ENCODE peak calls at places on chromosomes 11 and 22, in ten cellular contexts. Q, G, H, E, T, K, C, W, Z and B are unnamed samples.

GRCh38 chr11:126755494-126755893 is 245.1 kb downstream of the KIRREL3 start:
- DNase-seq in W (no peak), H (no peak), K (no peak), C (no peak), Z (no peak), Q (no peak), E (no peak), G (no peak), T (no peak), B (no peak)

GRCh38 chr22:22045576-22046335 is 63.2 kb upstream of the TOP3B start:
- DNase-seq in T (no peak), G (no peak), H (no peak), K (no peak), Q (no peak), C (no peak), W (no peak), Z (no peak), E (no peak), B (no peak)

GRCh38 chr11:7254731-7255291 is 3.1 kb downstream of the SYT9 start:
- DNase-seq in K (no peak), Z (no peak), W (no peak), T (no peak), G (no peak), C (no peak), Q (no peak), E (no peak), H (no peak), B (no peak)

GRCh38 chr22:16609548-16610261 is 17.1 kb upstream of the CCT8L2 start:
- DNase-seq in K (no peak), Z (no peak), W (no peak), T (no peak), G (no peak), Q (no peak), E (no peak), C (no peak), H (no peak), B (no peak)

GRCh38 chr11:83659466-83659865 is 373.3 kb upstream of the CCDC90B start:
- DNase-seq in Z (no peak), G (no peak), Q (no peak), E (no peak), W (no peak), T (no peak), H (no peak), K (no peak), C (no peak), B (no peak)

GRCh38 chr22:18152519-18152918 is 2.5 kb downstream of the USP18 start:
- DNase-seq in E (no peak), K (no peak), W (no peak), G (no peak), Z (no peak), C (no peak), Q (no peak), H (no peak), T (no peak), B (peak)

GRCh38 chr22:39364646-39365405 is 15.0 kb downstream of the SYNGR1 start:
- DNase-seq in Z (no peak), H (no peak), Q (no peak), E (no peak), C (no peak), W (no peak), K (no peak), T (no peak), G (no peak), B (no peak)

GRCh38 chr11:15815246-15816209 is 540.8 kb downstream of the SOX6 start:
- DNase-seq in E (no peak), C (no peak), W (no peak), G (peak), H (no peak), Q (no peak), Z (no peak), T (no peak), K (no peak), B (no peak)

GRCh38 chr11:57143459-57143858 is 38.3 kb upstream of the LRRC55 start:
- DNase-seq in Q (no peak), C (no peak), E (no peak), K (no peak), T (no peak), Z (no peak), G (no peak), W (no peak), H (no peak), B (no peak)

GRCh38 chr11:6737872-6738466 is 33.8 kb downstream of the OR2AG2 start:
- DNase-seq in C (no peak), Q (no peak), Z (peak), T (no peak), H (peak), E (peak), W (peak), G (peak), K (no peak), B (no peak)

GRCh38 chr11:123033895-123034294 is 28.0 kb downstream of the HSPA8 start:
- DNase-seq in T (no peak), E (no peak), G (peak), C (no peak), Z (peak), H (no peak), W (no peak), Q (no peak), K (no peak), B (no peak)

GRCh38 chr11:13126430-13126829 is 117.3 kb downstream of the RASSF10 start:
- DNase-seq in C (peak), E (no peak), G (peak), K (no peak), Q (no peak), Z (peak), H (no peak), T (no peak), W (no peak), B (no peak)

GRCh38 chr11:101264303-101264702 is 134.7 kb upstream of the PGR start:
- DNase-seq in E (no peak), H (no peak), C (no peak), Z (no peak), G (no peak), Q (no peak), K (no peak), T (no peak), W (no peak), B (no peak)

GRCh38 chr11:71936825-71937224 is 8.0 kb downstream of the RNF121 start:
- DNase-seq in Q (no peak), H (peak), K (no peak), W (no peak), G (peak), E (no peak), C (no peak), Z (no peak), T (no peak), B (no peak)

GRCh38 chr11:88428959-88429358 is 91.4 kb upstream of the CTSC start:
- DNase-seq in T (no peak), E (no peak), Z (no peak), H (no peak), W (no peak), G (no peak), Q (no peak), C (no peak), K (no peak), B (no peak)

GRCh38 chr11:20119315-20119714 is 41.0 kb downstream of the DBX1 start:
- DNase-seq in E (no peak), C (no peak), G (no peak), Z (no peak), K (no peak), T (no peak), W (no peak), Q (no peak), H (no peak), B (no peak)

GRCh38 chr11:113587318-113587739 is 112.1 kb upstream of the DRD2 start:
- DNase-seq in K (no peak), Q (no peak), C (no peak), Z (no peak), H (no peak), E (no peak), T (no peak), W (no peak), G (peak), B (no peak)

GRCh38 chr11:72752088-72752914 is at the start of gene ARAP1:
- DNase-seq in Z (peak), H (peak), Q (peak), E (peak), W (peak), G (peak), K (peak), C (no peak), T (peak), B (peak)

GRCh38 chr11:102869354-102869753 is 5.4 kb downstream of the MMP12 start:
- DNase-seq in Q (no peak), E (no peak), T (no peak), C (no peak), G (no peak), Z (no peak), K (no peak), H (no peak), W (no peak), B (no peak)

GRCh38 chr11:93034031-93034430 is 64.6 kb downstream of the MTNR1B start:
- DNase-seq in Z (no peak), E (peak), W (no peak), H (no peak), C (no peak), Q (peak), G (peak), T (no peak), K (no peak), B (no peak)

GRCh38 chr22:50529416-50530279 is at the start of gene TYMP:
- DNase-seq in Z (peak), T (peak), W (no peak), C (no peak), E (peak), G (no peak), K (no peak), H (no peak), Q (peak), B (peak)

GRCh38 chr22:21771631-21771976 is 36.0 kb upstream of the YPEL1 start:
- DNase-seq in C (no peak), H (no peak), Z (no peak), E (no peak), G (no peak), Q (no peak), W (no peak), T (no peak), K (no peak), B (no peak)

GRCh38 chr11:12717851-12718291 is 43.6 kb downstream of the TEAD1 start:
- DNase-seq in Q (no peak), H (no peak), E (no peak), Z (no peak), W (no peak), T (no peak), G (no peak), C (no peak), K (no peak), B (no peak)

GRCh38 chr22:49439373-49439772 is 388.3 kb downstream of the BRD1 start:
- DNase-seq in C (no peak), G (no peak), T (no peak), K (no peak), E (no peak), Z (no peak), Q (no peak), W (peak), H (no peak), B (no peak)
- H3K27ac ChIP-seq in C (no peak), G (no peak), T (no peak), K (no peak), E (no peak), Z (no peak), Q (no peak), W (no peak), H (no peak), B (no peak)

DNA sequence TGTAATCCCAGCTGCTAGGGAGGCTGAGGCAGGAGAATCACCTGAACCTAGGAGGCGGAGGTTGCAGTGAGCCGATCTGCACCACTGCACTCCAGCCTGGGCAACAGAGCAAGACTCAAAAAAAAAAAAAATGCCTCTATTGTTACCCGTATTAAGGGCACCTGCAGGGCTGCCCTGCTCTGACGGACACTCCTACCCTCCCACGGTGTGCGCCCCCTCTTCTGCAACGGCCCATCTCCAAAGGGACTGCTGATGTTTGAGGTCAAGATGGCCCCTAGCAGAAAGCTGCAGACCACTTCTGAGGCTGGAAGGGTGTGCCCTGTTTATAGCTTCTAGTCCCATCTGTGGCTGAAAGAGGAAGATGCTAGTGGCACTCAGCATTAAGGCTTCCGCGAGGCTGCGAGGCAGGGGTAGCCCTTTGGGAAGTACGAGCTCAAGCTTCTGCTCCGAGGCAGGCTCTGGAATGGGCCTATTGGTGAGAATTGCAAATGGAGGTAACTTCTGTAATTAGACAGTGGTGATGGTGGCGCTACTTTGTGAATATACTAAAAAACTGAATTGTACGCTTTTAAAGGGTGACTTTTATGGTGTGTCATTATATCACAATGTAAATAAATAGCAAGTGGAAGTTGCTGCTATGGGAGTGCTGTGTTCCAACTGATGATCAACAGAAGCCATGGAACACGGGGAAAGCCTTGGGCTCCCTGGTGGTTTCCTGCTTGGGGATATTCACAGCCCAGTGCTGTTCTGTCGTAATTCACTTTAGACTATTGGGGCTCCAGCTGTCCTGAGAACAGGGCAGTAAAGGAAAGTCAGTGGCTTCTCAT is 24.3 kb downstream of the ARFGAP2 start:
- DNase-seq in E (no peak), K (no peak), H (no peak), T (no peak), W (no peak), Z (no peak), Q (no peak), C (no peak), G (no peak), B (no peak)
- H3K4me3 ChIP-seq in E (no peak), K (no peak), H (no peak), T (no peak), W (no peak), Z (no peak), Q (no peak), C (no peak), G (no peak), B (no peak)

GRCh38 chr11:67283490-67283963 is 5.6 kb upstream of the ANKRD13D start:
- DNase-seq in Q (peak), Z (no peak), W (no peak), E (no peak), K (no peak), T (peak), G (no peak), H (no peak), C (no peak), B (no peak)
- H3K27ac ChIP-seq in Q (no peak), Z (no peak), W (no peak), E (peak), K (no peak), T (peak), G (no peak), H (no peak), C (no peak), B (peak)

DNA sequence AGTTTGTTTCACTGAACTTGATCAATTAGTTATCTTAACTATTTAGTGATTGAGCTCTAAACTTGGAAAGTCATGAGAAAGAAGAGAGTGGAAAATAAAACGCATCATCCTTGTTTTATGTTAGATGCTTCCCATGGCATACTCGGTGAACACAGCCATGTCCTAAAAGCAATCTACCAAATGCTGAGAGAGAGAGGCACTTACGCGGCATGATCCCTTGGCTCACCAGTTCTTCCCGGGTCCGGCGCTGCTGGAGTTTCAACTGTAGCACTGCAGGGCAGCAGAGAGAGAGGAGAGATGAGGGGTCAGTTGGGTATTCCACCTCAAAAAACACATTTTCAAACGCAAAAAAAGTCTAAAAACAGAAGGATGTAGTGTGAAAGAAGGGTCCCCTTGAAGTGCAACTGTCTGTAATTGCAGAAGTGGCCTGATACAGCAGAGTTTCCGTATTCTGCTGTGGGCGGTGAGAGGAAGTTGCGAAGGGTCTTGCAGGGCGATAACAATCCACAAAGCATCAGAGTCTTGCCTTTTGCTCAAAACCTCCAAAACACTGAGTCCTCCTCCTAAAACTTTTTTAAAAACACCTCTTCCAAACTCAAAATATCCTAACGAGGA is 92.7 kb downstream of the SGSM3 start:
- DNase-seq in T (no peak), W (no peak), K (no peak), G (no peak), C (no peak), H (no peak), Q (no peak), Z (no peak), E (no peak), B (no peak)
- H3K4me3 ChIP-seq in T (no peak), W (no peak), K (no peak), G (no peak), C (no peak), H (no peak), Q (peak), Z (no peak), E (no peak), B (peak)

GRCh38 chr22:36325163-36326031 is 62.4 kb downstream of the MYH9 start:
- DNase-seq in Q (no peak), K (no peak), E (no peak), W (no peak), Z (no peak), G (peak), C (no peak), H (no peak), T (peak), B (peak)
- H3K27ac ChIP-seq in Q (peak), K (peak), E (peak), W (no peak), Z (peak), G (peak), C (peak), H (no peak), T (peak), B (peak)

GRCh38 chr11:16880184-16880583 is 134.0 kb downstream of the PLEKHA7 start:
- DNase-seq in Z (no peak), H (no peak), K (no peak), T (no peak), Q (no peak), C (no peak), W (no peak), G (no peak), E (no peak), B (no peak)

GRCh38 chr11:16881766-16882165 is 132.4 kb downstream of the PLEKHA7 start:
- DNase-seq in Q (no peak), Z (no peak), C (no peak), T (no peak), G (no peak), E (no peak), W (no peak), K (no peak), H (no peak), B (no peak)

GRCh38 chr11:16883179-16883578 is 131.0 kb downstream of the PLEKHA7 start:
- DNase-seq in C (no peak), Z (no peak), T (no peak), H (peak), W (peak), G (no peak), K (no peak), Q (no peak), E (no peak), B (no peak)

GRCh38 chr11:16879690-16880089 is 134.5 kb downstream of the PLEKHA7 start:
- DNase-seq in T (no peak), H (no peak), C (no peak), Z (no peak), W (no peak), Q (no peak), G (no peak), K (no peak), E (no peak), B (no peak)

GRCh38 chr11:16881074-16881709 is 133.0 kb downstream of the PLEKHA7 start:
- DNase-seq in T (peak), W (peak), H (no peak), Z (no peak), E (peak), K (peak), C (no peak), Q (peak), G (peak), B (no peak)
- H3K4me3 ChIP-seq in T (no peak), W (no peak), H (no peak), Z (no peak), E (no peak), K (no peak), C (no peak), Q (no peak), G (no peak), B (no peak)

GRCh38 chr11:118882489-118882888 is 1.2 kb upstream of the CXCR5 start:
- DNase-seq in Z (no peak), C (no peak), E (no peak), K (no peak), H (no peak), T (no peak), W (no peak), G (no peak), Q (no peak), B (no peak)

GRCh38 chr11:118883368-118884071 is at the start of gene CXCR5:
- DNase-seq in K (no peak), C (no peak), Z (no peak), G (no peak), Q (no peak), E (no peak), T (no peak), W (peak), H (no peak), B (no peak)

GRCh38 chr11:118883004-118883367 is 706 bp upstream of the CXCR5 start:
- DNase-seq in Z (no peak), K (no peak), T (no peak), H (no peak), G (no peak), Q (no peak), W (no peak), E (no peak), C (no peak), B (no peak)

GRCh38 chr11:118878187-118878586 is 5.5 kb upstream of the CXCR5 start:
- DNase-seq in Q (no peak), T (no peak), W (no peak), C (no peak), Z (no peak), K (no peak), G (no peak), E (no peak), H (peak), B (no peak)

DNA sequence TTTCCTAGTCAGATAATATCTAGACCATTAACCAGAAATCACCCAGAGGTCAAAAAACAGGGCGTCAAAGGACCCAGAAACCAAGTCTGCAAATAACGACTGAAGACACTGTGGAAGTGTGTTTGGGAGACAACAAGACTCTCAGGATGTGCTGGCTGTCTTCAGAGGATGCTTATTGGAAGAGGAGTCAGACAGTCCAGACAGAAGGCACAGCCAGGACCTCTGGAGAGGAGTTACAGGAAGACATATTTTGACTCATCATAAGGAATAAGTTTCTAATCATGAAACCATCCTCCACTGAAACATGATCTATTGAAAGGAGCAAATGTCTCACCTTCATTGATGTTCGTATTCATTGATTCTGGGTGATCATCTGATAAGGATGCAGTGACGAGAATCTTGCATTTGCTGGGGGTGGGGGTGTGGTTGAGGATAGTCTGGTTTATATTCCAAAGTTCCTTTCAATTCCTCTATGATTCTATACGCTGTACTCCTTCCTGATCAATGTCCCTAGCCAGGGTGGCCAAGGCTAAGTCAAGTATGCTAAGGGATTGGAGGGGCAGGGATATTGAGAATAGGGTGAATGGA is 2.5 kb upstream of the CXCR5 start:
- DNase-seq in C (no peak), E (no peak), G (no peak), W (no peak), H (no peak), T (no peak), Q (no peak), Z (no peak), K (no peak), B (no peak)
- H3K27ac ChIP-seq in C (no peak), E (no peak), G (no peak), W (no peak), H (no peak), T (no peak), Q (no peak), Z (no peak), K (no peak), B (no peak)

GRCh38 chr11:96242191-96242845 is 100.7 kb downstream of the MAML2 start:
- DNase-seq in Q (no peak), T (no peak), E (no peak), C (no peak), W (no peak), G (peak), Z (no peak), H (no peak), K (no peak), B (no peak)
- H3K4me3 ChIP-seq in Q (no peak), T (no peak), E (no peak), C (peak), W (no peak), G (no peak), Z (peak), H (no peak), K (no peak), B (peak)